ENCODE peak calls at places on chromosomes 2 and 18, in six cellular contexts. H is Peyer's patch; L is GM23248; M is H1; C is small intestine; X is effector memory CD4-positive, alpha-beta T cell. A is an unnamed sample.

GRCh38 chr2:200408428-200409311 is 101.2 kb downstream of the KCTD18 start:
- DNase-seq in H (peak; percentile 66), C (peak; percentile 73), X (no peak), L (peak; percentile 93), M (no peak), A (no peak)

GRCh38 chr2:233271693-233272092 is 20.2 kb downstream of the ATG16L1 start:
- DNase-seq in X (no peak), L (no peak), M (no peak), H (no peak), C (no peak), A (no peak)

GRCh38 chr2:97868986-97869721 is 126.6 kb downstream of the TMEM131 start:
- DNase-seq in X (no peak), M (no peak), C (peak; percentile 94), L (peak; percentile 93), H (peak; percentile 69), A (no peak)

GRCh38 chr18:59783138-59783537 is 85.9 kb upstream of the CCBE1 start:
- DNase-seq in C (peak; percentile 57), H (peak; percentile 51), L (peak; percentile 71), M (no peak), X (no peak), A (peak; percentile 37)

GRCh38 chr2:59726226-59726800 is 827.1 kb downstream of the BCL11A start:
- DNase-seq in X (no peak), H (no peak), M (no peak), L (no peak), C (no peak), A (no peak)

GRCh38 chr2:109694190-109694589 is 80.0 kb downstream of the SOWAHC start:
- DNase-seq in C (no peak), X (no peak), M (no peak), L (peak; percentile 48), H (peak; percentile 40), A (no peak)

GRCh38 chr18:41378628-41379027 is 576.4 kb upstream of the PIK3C3 start:
- DNase-seq in H (no peak), M (no peak), L (peak; percentile 51), X (no peak), C (no peak), A (no peak)

GRCh38 chr2:188582206-188582605 is 290.5 kb downstream of the GULP1 start:
- DNase-seq in L (no peak), X (no peak), M (no peak), C (no peak), H (no peak), A (no peak)

GRCh38 chr2:15940661-15941482 is 522 bp downstream of the MYCN start:
- DNase-seq in M (no peak), H (no peak), L (peak; percentile 13), X (no peak), C (peak; percentile 31), A (no peak)

GRCh38 chr2:223954401-223954800 is 2.9 kb upstream of the MRPL44 start:
- DNase-seq in H (no peak), X (no peak), C (no peak), L (peak; percentile 86), M (no peak), A (no peak)

GRCh38 chr2:85785027-85785822 is 31.4 kb downstream of the ATOH8 start:
- DNase-seq in L (peak; percentile 94), H (no peak), X (no peak), M (no peak), C (no peak), A (no peak)

GRCh38 chr2:70960833-70961647 is 17.4 kb upstream of the ANKRD53 start:
- DNase-seq in M (no peak), X (no peak), C (no peak), H (peak; percentile 31), L (no peak), A (no peak)

GRCh38 chr18:37567061-37567993 is 1.7 kb upstream of the CELF4 start:
- DNase-seq in H (no peak), X (no peak), L (peak; percentile 8), C (no peak), M (no peak), A (no peak)

GRCh38 chr18:31409301-31409700 is 32.7 kb downstream of the DSG4 start:
- DNase-seq in X (no peak), C (no peak), M (no peak), H (no peak), L (no peak), A (no peak)

GRCh38 chr2:30305235-30305634 is 73.9 kb downstream of the LBH start:
- DNase-seq in X (no peak), M (no peak), L (peak; percentile 81), C (no peak), H (no peak), A (no peak)

GRCh38 chr2:55176094-55176415 is 56.0 kb downstream of the CLHC1 start:
- DNase-seq in C (no peak), M (no peak), X (no peak), H (no peak), L (no peak), A (no peak)
- H3K4me3 ChIP-seq in C (no peak overlapping the region), M (no peak overlapping the region), X (no peak overlapping the region), H (no peak overlapping the region), L (no peak overlapping the region), A (no peak overlapping the region)

GRCh38 chr18:14958701-14959100 is 210.7 kb downstream of the ANKRD30B start:
- DNase-seq in M (no peak), L (no peak), X (no peak), C (no peak), H (no peak), A (no peak)
- H3K9me3 ChIP-seq in M (peaks cover 60% of the 10 kb centered on the region), L (no peaks in the 10 kb centered on the region), X (no peaks in the 10 kb centered on the region), C (no peaks in the 10 kb centered on the region), H (no peaks in the 10 kb centered on the region), A (no peaks in the 10 kb centered on the region)

GRCh38 chr18:47247036-47247832 is 4.2 kb downstream of the SKOR2 start:
- DNase-seq in L (no peak), H (no peak), C (no peak), X (no peak), M (no peak), A (no peak)
- H3K4me3 ChIP-seq in L (no peak overlapping the region), H (no peak overlapping the region), C (no peak overlapping the region), X (no peak overlapping the region), M (peak overlapping the region; percentile 49), A (peak overlapping the region; percentile 33)

DNA sequence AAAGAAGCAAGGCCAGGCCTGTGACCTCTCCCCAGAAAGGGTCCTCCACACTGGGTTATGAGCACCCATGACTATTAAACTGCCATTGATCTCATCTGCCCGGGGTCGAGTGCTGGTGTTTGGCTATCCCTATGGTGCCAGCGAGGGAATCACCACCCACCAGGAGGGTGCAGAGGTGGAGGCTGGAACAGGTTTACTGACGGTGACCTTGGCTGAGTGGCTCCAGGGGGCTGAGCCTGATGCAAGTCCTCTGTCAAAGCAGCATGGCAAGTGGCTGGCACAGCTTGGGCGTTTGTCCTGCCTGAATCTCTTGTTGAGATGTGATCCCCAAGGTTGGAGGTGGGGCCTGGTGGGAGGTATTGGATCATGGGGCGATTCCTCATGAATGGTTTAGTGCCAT is 196.4 kb upstream of the HDAC4 start:
- DNase-seq in M (no peak), C (no peak), L (no peak), X (no peak), H (peak; percentile 34), A (no peak)
- H3K9me3 ChIP-seq in M (peaks cover 10% of the 10 kb centered on the region), C (no peaks in the 10 kb centered on the region), L (no peaks in the 10 kb centered on the region), X (no peaks in the 10 kb centered on the region), H (no peaks in the 10 kb centered on the region), A (no peaks in the 10 kb centered on the region)

DNA sequence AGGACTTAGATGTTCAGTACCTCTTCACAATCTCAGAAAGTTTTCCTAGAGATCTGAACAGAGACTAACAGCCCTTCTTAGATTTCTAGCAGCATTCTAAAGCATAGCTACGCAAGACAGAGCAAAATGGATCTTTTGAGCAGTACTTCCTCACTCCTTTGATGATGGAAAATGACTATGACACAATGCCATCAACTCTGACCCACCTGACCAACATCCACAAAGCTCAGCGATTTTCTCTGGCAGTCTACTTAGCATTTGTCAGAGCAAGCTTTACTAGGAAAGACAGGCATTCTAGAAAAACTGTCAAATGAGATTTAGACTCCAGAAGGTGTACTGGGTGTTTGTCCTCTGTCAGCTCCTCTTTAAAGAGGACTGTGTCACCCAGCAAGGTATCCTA is 180.9 kb upstream of the ACVR2A start:
- DNase-seq in X (no peak), L (no peak), C (no peak), H (no peak), M (no peak), A (no peak)
- H3K4me3 ChIP-seq in X (peak overlapping the region; percentile 40), L (no peak overlapping the region), C (no peak overlapping the region), H (no peak overlapping the region), M (no peak overlapping the region), A (no peak overlapping the region)

GRCh38 chr2:125070726-125071505 is 1045.8 kb downstream of the CNTNAP5 start:
- DNase-seq in L (no peak), C (no peak), X (no peak), H (no peak), M (no peak), A (no peak)

GRCh38 chr2:125073440-125073839 is 1048.4 kb downstream of the CNTNAP5 start:
- DNase-seq in X (no peak), M (no peak), L (no peak), C (no peak), H (no peak), A (no peak)
- H3K9me3 ChIP-seq in X (no peaks in the 10 kb centered on the region), M (peaks cover 3% of the 10 kb centered on the region), L (no peaks in the 10 kb centered on the region), C (no peaks in the 10 kb centered on the region), H (no peaks in the 10 kb centered on the region), A (no peaks in the 10 kb centered on the region)

GRCh38 chr18:3592864-3593263 is 142.9 kb downstream of the TGIF1 start:
- DNase-seq in H (no peak), X (no peak), M (no peak), L (no peak), C (no peak), A (no peak)
- H3K4me3 ChIP-seq in H (no peak overlapping the region), X (no peak overlapping the region), M (no peak overlapping the region), L (peak overlapping the region; percentile 86), C (no peak overlapping the region), A (no peak overlapping the region)

GRCh38 chr2:5877360-5877759 is 185.2 kb downstream of the SOX11 start:
- DNase-seq in C (no peak), H (no peak), L (no peak), M (no peak), X (no peak), A (no peak)
- H3K9me3 ChIP-seq in C (no peaks in the 10 kb centered on the region), H (no peaks in the 10 kb centered on the region), L (no peaks in the 10 kb centered on the region), M (peaks cover 3% of the 10 kb centered on the region), X (no peaks in the 10 kb centered on the region), A (no peaks in the 10 kb centered on the region)

A was measured in iPS DF 6.9.